ENCODE peak calls at places on chromosomes 13 and 19, in five cellular contexts. One of them, this sample, is unnamed.

GRCh38 chr19:32223595-32224370 is 121.6 kb upstream of the ZNF507 start:
- DNase-seq in K562: no peak
- DNase-seq in GM12892: no peak
- DNase-seq in SK-N-SH: peak; percentile 30
- DNase-seq in H1: no peak
- DNase-seq in this sample: no peak

GRCh38 chr13:103839460-103839859 is 773.2 kb upstream of the SLC10A2 start:
- DNase-seq in K562: no peak
- DNase-seq in SK-N-SH: peak; percentile 59
- DNase-seq in H1: no peak
- DNase-seq in GM12892: no peak
- DNase-seq in this sample: no peak

GRCh38 chr13:104422668-104423067 is 1356.5 kb upstream of the SLC10A2 start:
- DNase-seq in SK-N-SH: no peak
- DNase-seq in H1: no peak
- DNase-seq in K562: no peak
- DNase-seq in GM12892: no peak
- DNase-seq in this sample: no peak

GRCh38 chr19:8681345-8682021 is 17.1 kb downstream of the ACTL9 start:
- DNase-seq in GM12892: no peak
- DNase-seq in SK-N-SH: no peak
- DNase-seq in K562: no peak
- DNase-seq in H1: no peak
- DNase-seq in this sample: no peak

GRCh38 chr19:47824396-47824795 is 2.7 kb downstream of the CRX start:
- DNase-seq in K562: no peak
- DNase-seq in SK-N-SH: no peak
- DNase-seq in GM12892: no peak
- DNase-seq in H1: peak; percentile 19
- DNase-seq in this sample: no peak

GRCh38 chr13:41284512-41285288 is 21.3 kb upstream of the MTRF1 start:
- DNase-seq in SK-N-SH: no peak
- DNase-seq in H1: no peak
- DNase-seq in K562: no peak
- DNase-seq in GM12892: no peak
- DNase-seq in this sample: no peak

GRCh38 chr13:76622336-76623045 is 263.7 kb downstream of the KCTD12 start:
- DNase-seq in H1: no peak
- DNase-seq in SK-N-SH: peak; percentile 57
- DNase-seq in K562: no peak
- DNase-seq in GM12892: no peak
- DNase-seq in this sample: no peak

GRCh38 chr13:56332671-56333070 is 808.0 kb upstream of the PRR20A start:
- DNase-seq in SK-N-SH: no peak
- DNase-seq in K562: no peak
- DNase-seq in GM12892: no peak
- DNase-seq in H1: no peak
- DNase-seq in this sample: no peak

GRCh38 chr13:109809216-109809890 is 23.0 kb upstream of the IRS2 start:
- DNase-seq in H1: no peak
- DNase-seq in GM12892: no peak
- DNase-seq in K562: no peak
- DNase-seq in SK-N-SH: no peak
- DNase-seq in this sample: no peak

GRCh38 chr19:43818500-43818899 is 8.6 kb upstream of the ZNF283 start:
- DNase-seq in H1: no peak
- DNase-seq in GM12892: no peak
- DNase-seq in K562: no peak
- DNase-seq in SK-N-SH: no peak
- DNase-seq in this sample: no peak

GRCh38 chr13:110226051-110226562 is 80.8 kb downstream of the COL4A1 start:
- DNase-seq in H1: no peak
- DNase-seq in SK-N-SH: no peak
- DNase-seq in GM12892: no peak
- DNase-seq in K562: no peak
- DNase-seq in this sample: no peak

GRCh38 chr13:26653310-26653709 is 95.8 kb downstream of the WASF3 start:
- DNase-seq in SK-N-SH: no peak
- DNase-seq in K562: no peak
- DNase-seq in H1: no peak
- DNase-seq in GM12892: no peak
- DNase-seq in this sample: no peak

GRCh38 chr13:109331898-109332297 is 454.5 kb downstream of the IRS2 start:
- DNase-seq in SK-N-SH: peak; percentile 50
- DNase-seq in GM12892: no peak
- DNase-seq in H1: no peak
- DNase-seq in K562: no peak
- DNase-seq in this sample: no peak

GRCh38 chr19:41859618-41860418 is at the start of gene RPS19:
- DNase-seq in SK-N-SH: peak; percentile 98
- DNase-seq in K562: peak; percentile 99
- DNase-seq in GM12892: peak; percentile 93
- DNase-seq in H1: peak; percentile 98
- DNase-seq in this sample: peak; percentile 93

GRCh38 chr19:4676955-4677731 is 7.0 kb upstream of the MYDGF start:
- DNase-seq in H1: peak; percentile 75
- DNase-seq in SK-N-SH: peak; percentile 69
- DNase-seq in K562: peak; percentile 89
- DNase-seq in GM12892: no peak
- DNase-seq in this sample: no peak

GRCh38 chr19:42066075-42066754 is 3.8 kb downstream of the GRIK5 start:
- DNase-seq in H1: peak; percentile 29
- DNase-seq in SK-N-SH: peak; percentile 97
- DNase-seq in K562: peak; percentile 57
- DNase-seq in GM12892: no peak
- DNase-seq in this sample: no peak

GRCh38 chr19:51783373-51783772 is 11.6 kb upstream of the FPR3 start:
- DNase-seq in K562: peak; percentile 72
- DNase-seq in GM12892: no peak
- DNase-seq in H1: no peak
- DNase-seq in SK-N-SH: no peak
- DNase-seq in this sample: no peak

GRCh38 chr13:110155072-110155471 is 151.9 kb downstream of the COL4A1 start:
- DNase-seq in SK-N-SH: no peak
- DNase-seq in K562: no peak
- DNase-seq in H1: no peak
- DNase-seq in GM12892: no peak
- DNase-seq in this sample: no peak

GRCh38 chr19:14434543-14435319 is 1.6 kb downstream of the PKN1 start:
- DNase-seq in K562: peak; percentile 88
- DNase-seq in SK-N-SH: peak; percentile 79
- DNase-seq in GM12892: no peak
- DNase-seq in H1: no peak
- DNase-seq in this sample: no peak

GRCh38 chr19:40614595-40615411 is 13.6 kb downstream of the LTBP4 start:
- DNase-seq in GM12892: no peak
- DNase-seq in K562: peak; percentile 98
- DNase-seq in SK-N-SH: peak; percentile 51
- DNase-seq in H1: no peak
- DNase-seq in this sample: no peak

GRCh38 chr13:83618966-83619365 is 263.3 kb downstream of the SLITRK1 start:
- DNase-seq in GM12892: no peak
- DNase-seq in H1: no peak
- DNase-seq in SK-N-SH: no peak
- DNase-seq in K562: no peak
- DNase-seq in this sample: no peak

GRCh38 chr13:46810440-46810839 is 13.5 kb upstream of the ESD start:
- DNase-seq in H1: no peak
- DNase-seq in GM12892: no peak
- DNase-seq in K562: no peak
- DNase-seq in SK-N-SH: no peak
- DNase-seq in this sample: no peak

GRCh38 chr13:43196171-43196611 is 172.8 kb downstream of the DNAJC15 start:
- DNase-seq in H1: no peak
- DNase-seq in SK-N-SH: peak; percentile 70
- DNase-seq in GM12892: no peak
- DNase-seq in K562: no peak
- DNase-seq in this sample: no peak

GRCh38 chr13:103315701-103316100 is 249.5 kb upstream of the SLC10A2 start:
- DNase-seq in SK-N-SH: no peak
- DNase-seq in K562: no peak
- DNase-seq in H1: no peak
- DNase-seq in GM12892: no peak
- DNase-seq in this sample: no peak

GRCh38 chr13:72782717-72783116 is 784 bp downstream of the PIBF1 start:
- DNase-seq in H1: no peak
- DNase-seq in GM12892: no peak
- DNase-seq in SK-N-SH: peak; percentile 1
- DNase-seq in K562: peak; percentile 15
- DNase-seq in this sample: no peak

GRCh38 chr13:32969516-32969941 is 46.7 kb upstream of the KL start:
- DNase-seq in GM12892: peak; percentile 31
- DNase-seq in H1: no peak
- DNase-seq in SK-N-SH: no peak
- DNase-seq in K562: no peak
- DNase-seq in this sample: no peak
- TF ChIP-seq TAF1 in GM12892: no peak
- TF ChIP-seq TAF1 in H1: no peak
- TF ChIP-seq TAF1 in SK-N-SH: no peak
- TF ChIP-seq TAF1 in K562: no peak
- TF ChIP-seq TAF1 in this sample: no peak

DNA sequence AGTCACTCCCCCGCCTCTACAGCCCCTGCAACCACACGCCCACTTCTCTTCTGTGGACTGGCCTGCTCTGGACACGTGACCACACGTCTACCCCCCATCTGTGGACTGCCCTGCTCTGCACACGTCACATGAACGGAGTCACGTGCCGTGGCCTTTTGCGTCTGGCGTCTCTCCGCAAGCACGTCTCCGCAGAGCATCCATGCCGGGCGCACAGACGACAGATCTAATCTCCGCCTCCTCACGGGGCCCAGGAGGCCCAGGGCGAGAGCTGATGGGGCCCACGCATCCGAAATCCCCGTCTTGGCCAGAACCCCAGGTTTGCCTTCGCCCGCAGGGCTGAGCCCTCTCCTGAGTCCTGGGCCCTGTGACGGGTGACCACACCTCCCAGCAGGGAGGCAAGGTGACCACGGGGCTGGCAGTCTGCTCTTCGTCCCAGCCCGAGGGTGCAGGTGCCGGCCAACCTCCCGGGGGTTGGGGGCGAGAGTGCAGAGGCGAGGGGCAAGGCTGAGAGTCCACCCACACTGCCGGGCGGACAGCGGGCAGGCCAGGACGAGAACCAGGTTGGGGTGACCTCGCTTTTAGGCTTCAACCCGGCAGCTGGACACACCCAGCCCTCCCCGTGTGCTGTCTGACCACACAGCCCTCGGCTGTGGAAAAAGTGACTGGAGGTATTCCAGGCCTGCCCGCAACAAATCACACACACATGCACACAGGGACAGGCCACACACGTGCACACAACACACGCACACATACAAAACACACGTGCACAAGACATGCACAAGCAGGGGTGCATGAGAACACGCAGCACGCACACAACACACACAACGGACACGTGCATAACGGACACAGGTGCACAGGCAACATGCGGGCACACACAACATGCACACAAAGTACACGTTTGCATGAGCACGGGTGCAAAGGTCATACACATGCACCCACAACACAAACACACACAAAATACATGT is 3.9 kb downstream of the SBNO2 start:
- DNase-seq in SK-N-SH: peak; percentile 87
- DNase-seq in GM12892: no peak
- DNase-seq in K562: peak; percentile 79
- DNase-seq in H1: no peak
- DNase-seq in this sample: no peak
- TF ChIP-seq POLR2AphosphoS5 in SK-N-SH: no peak
- TF ChIP-seq POLR2AphosphoS5 in GM12892: no peak
- TF ChIP-seq POLR2AphosphoS5 in K562: no peak
- TF ChIP-seq POLR2AphosphoS5 in H1: no peak
- TF ChIP-seq POLR2AphosphoS5 in this sample: no peak

GRCh38 chr13:107993239-107993948 is 221.9 kb downstream of the LIG4 start:
- DNase-seq in GM12892: no peak
- DNase-seq in H1: no peak
- DNase-seq in K562: peak; percentile 18
- DNase-seq in SK-N-SH: no peak
- DNase-seq in this sample: no peak
- TF ChIP-seq TAF1 in GM12892: no peak
- TF ChIP-seq TAF1 in H1: no peak
- TF ChIP-seq TAF1 in K562: no peak
- TF ChIP-seq TAF1 in SK-N-SH: no peak
- TF ChIP-seq TAF1 in this sample: no peak

GRCh38 chr13:95251641-95252040 is 49.6 kb downstream of the ABCC4 start:
- DNase-seq in SK-N-SH: no peak
- DNase-seq in H1: no peak
- DNase-seq in K562: no peak
- DNase-seq in GM12892: no peak
- DNase-seq in this sample: no peak
- TF ChIP-seq POLR2AphosphoS5 in SK-N-SH: no peak
- TF ChIP-seq POLR2AphosphoS5 in H1: no peak
- TF ChIP-seq POLR2AphosphoS5 in K562: no peak
- TF ChIP-seq POLR2AphosphoS5 in GM12892: no peak
- TF ChIP-seq POLR2AphosphoS5 in this sample: no peak

GRCh38 chr13:20128459-20128927 is 32.4 kb downstream of the GJA3 start:
- DNase-seq in SK-N-SH: peak; percentile 50
- DNase-seq in K562: no peak
- DNase-seq in GM12892: no peak
- DNase-seq in H1: no peak
- DNase-seq in this sample: no peak
- TF ChIP-seq TAF1 in SK-N-SH: no peak
- TF ChIP-seq TAF1 in K562: no peak
- TF ChIP-seq TAF1 in GM12892: no peak
- TF ChIP-seq TAF1 in H1: no peak
- TF ChIP-seq TAF1 in this sample: no peak

This sample was measured in GM12891.